ENCODE peak calls at places on chromosomes 6 and 20, in ten cellular contexts. X, E, Z, C, K, R, G, F, V and U are unnamed samples.

GRCh38 chr6:72850469-72850868 is 228.6 kb downstream of the KCNQ5 start:
- DNase-seq in X (no peak), E (no peak), Z (no peak), C (no peak), K (no peak), R (no peak), G (no peak), F (no peak), V (no peak), U (no peak)

GRCh38 chr6:162485464-162485863 is 242.1 kb downstream of the PRKN start:
- DNase-seq in X (no peak), E (no peak), Z (no peak), C (no peak), K (no peak), R (no peak), G (no peak), F (no peak), V (no peak), U (no peak)

GRCh38 chr20:60101201-60101893 is 143.1 kb downstream of the CDH26 start:
- DNase-seq in X (no peak), E (no peak), Z (no peak), C (no peak), K (no peak), R (peak; percentile 70), G (no peak), F (no peak), V (no peak), U (no peak)

GRCh38 chr6:37024665-37025337 is 19.3 kb downstream of the FGD2 start:
- DNase-seq in X (no peak), E (peak; percentile 34), Z (no peak), C (no peak), K (no peak), R (no peak), G (no peak), F (no peak), V (no peak), U (no peak)

GRCh38 chr20:22775256-22775655 is 190.9 kb upstream of the FOXA2 start:
- DNase-seq in X (no peak), E (no peak), Z (no peak), C (no peak), K (no peak), R (no peak), G (no peak), F (no peak), V (no peak), U (no peak)

GRCh38 chr6:22892452-22892851 is 323.1 kb downstream of the HDGFL1 start:
- DNase-seq in X (no peak), E (peak; percentile 86), Z (no peak), C (no peak), K (no peak), R (no peak), G (no peak), F (no peak), V (no peak), U (no peak)

GRCh38 chr6:134557509-134557908 is 239.6 kb upstream of the SGK1 start:
- DNase-seq in X (no peak), E (no peak), Z (no peak), C (no peak), K (no peak), R (no peak), G (no peak), F (no peak), V (no peak), U (no peak)

GRCh38 chr6:127516676-127517273 is 2.4 kb downstream of the MTCL3 start:
- DNase-seq in X (no peak), E (no peak), Z (peak; percentile 74), C (no peak), K (peak; percentile 46), R (no peak), G (peak; percentile 58), F (peak; percentile 69), V (peak; percentile 76), U (peak; percentile 69)

GRCh38 chr6:43469947-43470346 is 7.4 kb upstream of the TJAP1 start:
- DNase-seq in X (no peak), E (no peak), Z (no peak), C (no peak), K (no peak), R (no peak), G (no peak), F (no peak), V (no peak), U (no peak)

DNA sequence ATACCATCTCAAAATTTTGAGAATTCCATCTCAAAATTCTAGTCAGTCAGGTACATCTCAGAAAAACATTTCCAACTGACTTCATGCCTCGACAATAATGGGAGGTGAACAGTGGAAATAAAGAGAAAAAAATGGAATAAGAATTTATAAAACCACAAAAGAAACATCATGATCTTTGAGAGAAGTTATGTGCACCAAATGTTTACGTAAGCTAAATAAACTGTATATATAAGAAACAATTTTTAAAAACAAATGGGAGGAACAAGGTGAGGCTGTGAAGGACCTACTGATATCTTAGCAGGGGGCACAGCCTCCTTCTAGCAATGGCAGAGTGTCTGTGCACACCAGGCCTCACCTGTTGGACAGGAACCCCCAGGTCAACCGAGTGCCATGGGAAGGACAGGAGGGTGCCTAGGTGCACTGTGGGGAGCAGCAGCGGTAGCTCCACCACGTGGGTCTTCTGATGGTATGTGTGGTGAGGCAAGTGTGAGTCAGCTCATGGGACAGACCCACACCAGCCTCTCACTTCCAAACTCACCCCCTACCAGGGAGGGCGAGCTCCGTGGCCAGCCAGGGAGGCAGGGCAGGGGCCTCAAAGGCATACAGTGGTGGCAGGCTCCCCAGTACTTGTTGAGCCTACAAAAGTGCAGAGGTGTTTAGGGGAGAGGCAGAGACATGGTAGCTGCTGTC is 23.2 kb downstream of the DIDO1 start:
- DNase-seq in X (no peak), E (no peak), Z (no peak), C (no peak), K (no peak), R (no peak), G (no peak), F (no peak), V (no peak), U (no peak)
- TF ChIP-seq CTCF in X (no peak), E (no peak), Z (no peak), C (no peak), K (no peak), R (no peak), G (no peak), F (no peak), V (no peak), U (no peak)

GRCh38 chr6:11370191-11371018 is 137.9 kb upstream of the NEDD9 start:
- DNase-seq in X (no peak), E (no peak), Z (no peak), C (no peak), K (no peak), R (no peak), G (no peak), F (no peak), V (no peak), U (no peak)

GRCh38 chr6:11378639-11379038 is 146.2 kb upstream of the NEDD9 start:
- DNase-seq in X (no peak), E (no peak), Z (no peak), C (no peak), K (no peak), R (no peak), G (no peak), F (no peak), V (no peak), U (no peak)

GRCh38 chr6:11373208-11373607 is 140.7 kb upstream of the NEDD9 start:
- DNase-seq in X (no peak), E (no peak), Z (no peak), C (no peak), K (no peak), R (no peak), G (no peak), F (no peak), V (no peak), U (no peak)

GRCh38 chr6:11379805-11380204 is 147.3 kb upstream of the NEDD9 start:
- DNase-seq in X (no peak), E (no peak), Z (no peak), C (no peak), K (no peak), R (no peak), G (no peak), F (no peak), V (no peak), U (no peak)

GRCh38 chr6:11374036-11375010 is 141.9 kb upstream of the NEDD9 start:
- DNase-seq in X (no peak), E (no peak), Z (peak; percentile 67), C (no peak), K (no peak), R (no peak), G (no peak), F (no peak), V (no peak), U (peak; percentile 38)
- TF ChIP-seq CTCF in X (no peak), E (no peak), Z (no peak), C (no peak), K (no peak), R (no peak), G (no peak), F (no peak), V (no peak), U (no peak)

GRCh38 chr6:132257561-132257960 is 143.7 kb downstream of the MOXD1 start:
- DNase-seq in X (no peak), E (no peak), Z (no peak), C (no peak), K (no peak), R (no peak), G (no peak), F (no peak), V (no peak), U (no peak)

GRCh38 chr6:132256457-132256856 is 144.8 kb downstream of the MOXD1 start:
- DNase-seq in X (no peak), E (no peak), Z (no peak), C (no peak), K (no peak), R (no peak), G (no peak), F (no peak), V (no peak), U (no peak)

GRCh38 chr6:132264101-132264500 is 137.2 kb downstream of the MOXD1 start:
- DNase-seq in X (no peak), E (no peak), Z (no peak), C (no peak), K (no peak), R (no peak), G (no peak), F (no peak), V (no peak), U (no peak)

GRCh38 chr6:132261354-132261753 is 139.9 kb downstream of the MOXD1 start:
- DNase-seq in X (no peak), E (no peak), Z (no peak), C (no peak), K (no peak), R (no peak), G (no peak), F (no peak), V (no peak), U (no peak)

DNA sequence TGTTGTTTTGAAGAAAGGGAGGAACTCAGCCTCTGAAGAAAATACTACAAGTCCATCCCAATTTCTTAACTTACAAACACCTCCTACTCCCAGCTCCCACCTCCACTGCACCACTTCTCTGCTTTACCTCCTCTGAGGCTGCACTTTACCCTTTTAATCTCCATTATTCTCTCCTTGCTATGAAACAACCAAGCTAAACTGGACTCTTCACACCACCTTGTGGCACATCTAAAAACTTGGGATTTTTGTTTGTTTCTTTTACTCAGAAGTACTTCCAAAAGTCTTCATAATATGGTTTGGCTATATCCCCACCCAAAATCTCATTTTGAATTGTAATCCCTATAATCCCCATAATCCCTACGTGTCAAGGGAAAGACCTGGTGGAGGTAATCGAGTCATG is 142.2 kb downstream of the MOXD1 start:
- DNase-seq in X (no peak), E (no peak), Z (no peak), C (no peak), K (no peak), R (no peak), G (no peak), F (no peak), V (no peak), U (no peak)
- TF ChIP-seq CTCF in X (peak; percentile 50), E (peak; percentile 43), Z (no peak), C (peak; percentile 28), K (no peak), R (no peak), G (no peak), F (no peak), V (no peak), U (no peak)

GRCh38 chr6:32968770-32969684 is 633 bp downstream of the BRD2 start:
- DNase-seq in X (no peak), E (peak; percentile 63), Z (peak; percentile 83), C (peak; percentile 68), K (peak; percentile 58), R (peak; percentile 79), G (peak; percentile 90), F (peak; percentile 82), V (peak; percentile 68), U (peak; percentile 83)
- TF ChIP-seq CTCF in X (no peak), E (peak; percentile 16), Z (no peak), C (no peak), K (no peak), R (no peak), G (peak; percentile 25), F (no peak), V (peak; percentile 8), U (no peak)